ENCODE peak calls at places on chromosomes 11 and 22, in four cellular contexts. N is lung; J is transverse colon; P is CD8-positive, alpha-beta T cell. C is an unnamed sample.
A peak's percentile ranks its signal among the peaks of the same experiment; 100 is the strongest.

GRCh38 chr11:105100206-105100605 is 39.4 kb downstream of the CARD18 start:
- DNase-seq in P (no peak), N (no peak), J (no peak), C (no peak)

GRCh38 chr11:86174101-86175046 is 70.2 kb upstream of the EED start:
- DNase-seq in J (no peak), N (peak; percentile 55), P (no peak), C (peak; percentile 99)

GRCh38 chr11:61349916-61350315 is 11.8 kb downstream of the CYB561A3 start:
- DNase-seq in N (no peak), P (no peak), J (no peak), C (no peak)

GRCh38 chr22:50049299-50050195 is 8.6 kb downstream of the TTLL8 start:
- DNase-seq in P (no peak), J (no peak), N (no peak), C (no peak)

GRCh38 chr11:110362916-110363574 is 66.6 kb upstream of the RDX start:
- DNase-seq in P (no peak), J (no peak), N (no peak), C (peak; percentile 37)

GRCh38 chr22:45477366-45478107 is 25.1 kb upstream of the FBLN1 start:
- DNase-seq in N (no peak), P (no peak), J (no peak), C (no peak)

GRCh38 chr11:116731097-116731761 is 41.6 kb downstream of the BUD13 start:
- DNase-seq in J (no peak), N (no peak), P (no peak), C (peak; percentile 28)

GRCh38 chr22:21450858-21451331 is 16.3 kb upstream of the TMEM191C start:
- DNase-seq in P (no peak), J (no peak), N (no peak), C (no peak)

GRCh38 chr11:61749607-61750217 is 2.7 kb upstream of the MYRF start:
- DNase-seq in J (no peak), P (no peak), N (no peak), C (no peak)

GRCh38 chr11:125341676-125342075 is 154.4 kb downstream of the FEZ1 start:
- DNase-seq in N (no peak), J (no peak), P (no peak), C (no peak)

GRCh38 chr11:41459602-41460405 is at the start of gene LRRC4C:
- DNase-seq in J (no peak), N (no peak), P (no peak), C (no peak)

GRCh38 chr11:75031771-75032549 is 43.2 kb downstream of the NEU3 start:
- DNase-seq in J (peak; percentile 80), N (peak; percentile 73), P (peak; percentile 58), C (peak; percentile 86)

GRCh38 chr11:114775849-114776621 is 97.7 kb downstream of the NXPE2 start:
- DNase-seq in N (no peak), J (no peak), P (no peak), C (no peak)

GRCh38 chr11:13303668-13304649 is 26.4 kb downstream of the BMAL1 start:
- DNase-seq in J (no peak), P (no peak), N (no peak), C (no peak)

GRCh38 chr11:13308704-13309103 is 31.1 kb downstream of the BMAL1 start:
- DNase-seq in N (no peak), J (no peak), P (no peak), C (no peak)

GRCh38 chr11:13302440-13302958 is 24.9 kb downstream of the BMAL1 start:
- DNase-seq in J (no peak), N (peak; percentile 48), P (no peak), C (no peak)

GRCh38 chr11:13301522-13301921 is 23.9 kb downstream of the BMAL1 start:
- DNase-seq in J (no peak), P (no peak), N (no peak), C (no peak)

GRCh38 chr11:13304655-13305340 is 27.2 kb downstream of the BMAL1 start:
- DNase-seq in N (no peak), J (no peak), P (no peak), C (no peak)
- H3K4me3 ChIP-seq in N (no peak overlapping the region), J (no peak overlapping the region), P (no peak overlapping the region), C (no peak overlapping the region)

GRCh38 chr22:46878549-46878948 is 116.1 kb downstream of the TBC1D22A start:
- DNase-seq in J (no peak), P (no peak), N (no peak), C (peak; percentile 8)
- TF ChIP-seq CTCF in J (no peak), P (no peak), N (no peak), C (no peak)

DNA sequence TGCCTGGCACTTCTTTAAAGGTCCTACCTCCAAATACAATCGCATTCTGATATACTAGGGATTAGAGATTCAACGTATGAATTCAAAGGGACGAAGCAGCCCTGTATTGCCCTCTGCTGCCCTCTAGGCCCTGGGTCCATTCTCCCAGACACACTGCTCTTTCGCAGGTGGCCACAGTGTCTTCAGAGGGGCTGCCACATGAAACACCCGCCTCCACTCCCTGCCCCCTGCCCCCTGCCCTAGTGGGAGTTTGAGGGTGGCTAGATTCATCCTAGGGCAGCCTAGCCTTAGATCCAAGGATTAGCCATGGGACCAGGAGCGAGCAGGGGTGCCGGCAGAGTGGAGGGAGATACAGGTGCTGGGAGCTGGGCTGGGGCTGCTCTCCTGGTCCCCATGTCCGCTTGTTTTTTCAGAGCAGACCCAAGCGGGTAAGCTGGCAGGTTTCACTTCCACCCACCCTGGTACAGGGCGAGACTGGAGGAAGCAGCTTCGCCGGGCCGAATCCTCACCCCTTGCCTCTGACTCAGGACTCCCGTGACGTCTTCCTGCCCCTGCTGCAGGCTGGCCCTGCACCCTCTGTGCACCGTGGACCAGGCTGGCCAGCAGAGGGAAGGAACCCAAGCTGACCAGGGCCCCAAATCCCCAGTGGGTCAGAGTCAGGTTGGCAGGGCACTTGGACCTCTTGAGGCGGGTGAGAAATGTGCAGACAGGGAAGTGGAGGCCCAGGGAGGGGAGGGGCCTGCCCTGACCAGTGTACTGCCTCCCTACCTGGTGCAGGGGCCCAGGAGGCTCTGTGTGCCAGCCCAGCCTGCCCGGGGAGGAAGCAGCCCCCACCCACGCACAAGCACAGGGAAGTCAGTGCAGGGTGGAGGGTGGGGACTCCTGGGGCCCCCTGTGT is 28.4 kb upstream of the HMOX1 start:
- DNase-seq in N (peak; percentile 62), P (no peak), J (peak; percentile 80), C (no peak)
- H3K4me3 ChIP-seq in N (no peak overlapping the region), P (peak overlapping the region; percentile 8), J (no peak overlapping the region), C (no peak overlapping the region)

GRCh38 chr11:70435765-70436500 is 37.6 kb downstream of the CTTN start:
- DNase-seq in N (no peak), J (no peak), P (no peak), C (no peak)

GRCh38 chr11:70443043-70444030 is 45.0 kb downstream of the CTTN start:
- DNase-seq in J (no peak), N (no peak), P (no peak), C (no peak)

GRCh38 chr11:70437111-70437784 is 38.9 kb downstream of the CTTN start:
- DNase-seq in N (no peak), P (no peak), J (no peak), C (no peak)

GRCh38 chr11:70436501-70436860 is 38.2 kb downstream of the CTTN start:
- DNase-seq in P (no peak), N (no peak), J (no peak), C (no peak)

DNA sequence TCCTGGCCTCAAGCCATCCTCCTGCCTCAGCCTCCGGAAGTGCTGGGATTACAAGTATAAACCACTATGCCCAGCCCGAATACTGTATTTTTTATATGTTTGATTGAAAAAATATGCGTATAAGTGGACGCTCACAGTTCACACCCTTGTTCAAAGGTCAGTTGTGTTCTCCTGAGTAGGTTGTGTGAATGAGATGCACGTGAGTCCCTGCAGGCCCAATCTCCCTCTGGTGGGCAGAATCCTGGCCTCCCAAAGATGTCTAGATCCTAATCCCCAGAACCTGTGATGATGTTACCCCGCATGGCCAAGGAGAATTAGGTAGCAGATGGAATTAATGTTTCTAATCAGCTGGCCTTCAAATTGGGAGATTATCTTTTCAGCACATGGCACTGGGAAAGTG is 41.9 kb downstream of the CTTN start:
- DNase-seq in N (no peak), J (no peak), P (no peak), C (no peak)
- TF ChIP-seq CTCF in N (no peak), J (no peak), P (no peak), C (no peak)

GRCh38 chr11:46345131-46345597 is 2.1 kb upstream of the DGKZ start:
- DNase-seq in P (no peak), N (peak; percentile 64), J (peak; percentile 43), C (no peak)
- H3K4me3 ChIP-seq in P (peak overlapping the region; percentile 51), N (peak overlapping the region; percentile 30), J (peak overlapping the region; percentile 14), C (no peak overlapping the region)

DNA sequence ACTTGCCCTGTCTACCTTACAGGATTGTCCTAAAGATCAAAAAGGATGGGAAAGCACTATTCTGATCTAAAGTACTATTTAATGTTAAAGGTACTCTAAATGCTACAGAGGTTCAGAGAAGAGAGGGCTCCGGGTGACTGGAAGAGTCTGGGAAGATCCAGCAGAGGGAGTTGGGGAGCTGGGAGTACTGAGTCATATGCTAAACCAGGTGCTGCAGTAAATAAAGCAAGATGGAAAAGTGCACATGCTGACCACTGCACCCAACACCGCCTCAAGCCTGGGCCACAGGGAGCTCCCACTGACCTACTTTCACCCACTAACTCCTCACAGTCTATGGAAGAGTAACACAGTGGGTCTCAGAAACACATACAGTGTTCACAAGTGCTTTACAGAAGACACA is 49.3 kb downstream of the WT1 start:
- DNase-seq in J (peak; percentile 24), N (no peak), P (no peak), C (peak; percentile 75)
- TF ChIP-seq CTCF in J (peak; percentile 35), N (no peak), P (no peak), C (peak; percentile 83)

GRCh38 chr22:42645938-42646568 is 3.1 kb downstream of the CYB5R3 start:
- DNase-seq in J (peak; percentile 56), N (no peak), P (no peak), C (no peak)
- H3K4me3 ChIP-seq in J (peak overlapping the region; percentile 10), N (no peak overlapping the region), P (no peak overlapping the region), C (no peak overlapping the region)

GRCh38 chr22:16793831-16794230 is 31.4 kb downstream of the XKR3 start:
- DNase-seq in P (no peak), N (no peak), J (no peak), C (no peak)

DNA sequence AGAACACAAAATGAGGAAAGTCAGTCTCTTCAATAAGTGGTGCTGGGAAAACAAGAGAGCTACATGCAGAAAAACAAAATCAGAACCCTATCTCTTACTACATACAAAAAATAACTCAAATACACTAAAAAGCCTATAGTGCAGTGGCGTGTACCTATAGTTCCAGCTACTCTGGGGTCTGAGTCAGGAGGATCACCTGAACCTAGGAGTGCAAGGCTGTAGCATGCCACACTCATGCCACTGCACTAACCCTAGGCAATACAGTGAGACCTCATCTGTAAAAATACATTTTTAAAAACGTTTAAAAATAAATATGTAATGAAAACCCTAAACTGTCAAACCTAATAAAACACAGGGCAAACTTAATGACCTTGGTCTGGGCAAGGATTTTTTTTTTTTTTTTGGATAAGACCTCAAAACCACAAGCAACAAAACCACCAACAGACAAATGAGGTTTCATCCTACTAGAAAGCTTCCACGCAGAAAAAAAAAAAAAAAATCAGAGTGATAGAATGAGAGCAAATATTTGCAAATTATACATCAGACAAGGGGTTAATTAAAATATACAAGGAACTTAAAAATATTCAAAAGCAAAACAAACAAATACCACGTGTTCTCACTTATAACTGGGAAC is 35.2 kb downstream of the XKR3 start:
- DNase-seq in N (no peak), P (no peak), J (no peak), C (no peak)
- TF ChIP-seq CTCF in N (no peak), P (no peak), J (no peak), C (no peak)